ENCODE peak calls at places on chromosomes 3 and 15, in eight cellular contexts. R is breast epithelium; I is stimulated activated CD4-positive, alpha-beta T cell treated with anti-CD3 and anti-CD28 coated beads, TNF-alpha, amount 100 ng/mL, for 4 hours; Q is RCC 7860; M is fibroblast of lung; X is A172; L is caudate nucleus; B is mesothelial cell of epicardium. K is an unnamed sample.

GRCh38 chr3:14423197-14423743 is 20.9 kb downstream of the SLC6A6 start:
- DNase-seq in I (no peak), X (no peak), M (no peak), R (no peak), B (no peak), Q (no peak), L (no peak), K (no peak)

GRCh38 chr3:133119146-133119545 is 81.0 kb downstream of the TMEM108 start:
- DNase-seq in L (no peak), B (no peak), X (no peak), M (no peak), R (no peak), I (no peak), Q (no peak), K (no peak)

GRCh38 chr15:58524247-58524646 is 92.5 kb downstream of the LIPC start:
- DNase-seq in I (no peak), B (no peak), Q (no peak), X (no peak), M (no peak), R (no peak), L (no peak), K (no peak)

GRCh38 chr15:42359249-42359648 is at the start of gene CAPN3:
- DNase-seq in X (no peak), I (no peak), M (no peak), R (no peak), B (no peak), L (no peak), Q (no peak), K (no peak)

GRCh38 chr3:124886168-124887051 is 755 bp downstream of the ITGB5 start:
- DNase-seq in M (peak; percentile 53), L (no peak), B (peak; percentile 27), I (peak; percentile 38), X (peak; percentile 25), Q (peak; percentile 39), R (peak; percentile 55), K (peak; percentile 56)

GRCh38 chr3:169295126-169295525 is 368.4 kb downstream of the MECOM start:
- DNase-seq in M (peak; percentile 13), R (no peak), L (no peak), B (no peak), X (peak; percentile 14), I (no peak), Q (no peak), K (peak; percentile 40)

GRCh38 chr3:124811441-124811840 is 75.7 kb downstream of the ITGB5 start:
- DNase-seq in L (no peak), Q (no peak), X (peak; percentile 74), B (no peak), M (peak; percentile 88), I (no peak), R (no peak), K (no peak)

GRCh38 chr3:155418426-155418825 is 124.9 kb upstream of the STRIT1 start:
- DNase-seq in R (no peak), L (no peak), I (no peak), X (no peak), Q (no peak), M (peak; percentile 30), B (no peak), K (no peak)

GRCh38 chr3:125394406-125394805 is 19.3 kb upstream of the ZNF148 start:
- DNase-seq in I (no peak), L (no peak), X (no peak), R (no peak), M (no peak), B (no peak), Q (no peak), K (no peak)

GRCh38 chr15:48330045-48330840 is 986 bp upstream of the DUT start:
- DNase-seq in L (no peak), B (no peak), I (no peak), X (no peak), M (peak; percentile 45), R (no peak), Q (no peak), K (peak; percentile 51)

GRCh38 chr3:46184469-46184868 is 23.6 kb downstream of the CCR1 start:
- DNase-seq in I (no peak), B (no peak), R (no peak), Q (no peak), X (peak; percentile 3), M (peak; percentile 52), L (no peak), K (peak; percentile 60)

GRCh38 chr3:127483005-127483641 is 107.4 kb downstream of the TPRA1 start:
- DNase-seq in L (no peak), B (no peak), I (no peak), M (no peak), R (no peak), X (no peak), Q (no peak), K (no peak)

GRCh38 chr3:105328338-105328730 is 38.4 kb upstream of the ALCAM start:
- DNase-seq in B (no peak), I (no peak), L (no peak), R (no peak), M (no peak), Q (no peak), X (no peak), K (no peak)

GRCh38 chr3:45417949-45418847 is 29.8 kb downstream of the LARS2 start:
- DNase-seq in I (no peak), M (no peak), Q (no peak), L (no peak), R (peak; percentile 55), B (no peak), X (no peak), K (no peak)

GRCh38 chr15:69253156-69253555 is 45.6 kb upstream of the PAQR5 start:
- DNase-seq in I (no peak), B (no peak), L (no peak), Q (peak; percentile 57), R (no peak), M (peak; percentile 95), X (peak; percentile 73), K (peak; percentile 64)

GRCh38 chr15:96312641-96313335 is 17.7 kb upstream of the NR2F2 start:
- DNase-seq in L (no peak), I (no peak), R (no peak), Q (peak; percentile 47), B (no peak), X (no peak), M (no peak), K (no peak)

GRCh38 chr15:41936649-41937567 is 35.4 kb downstream of the EHD4 start:
- DNase-seq in M (peak; percentile 81), R (no peak), B (no peak), Q (peak; percentile 39), X (peak; percentile 83), I (peak; percentile 60), L (no peak), K (no peak)

GRCh38 chr3:40387001-40387894 is at the start of gene ENTPD3:
- DNase-seq in Q (no peak), B (no peak), M (peak; percentile 6), R (no peak), I (peak; percentile 4), X (no peak), L (no peak), K (no peak)

K was measured in RKO.